ENCODE peak calls at places on chromosome 20, in five cellular contexts. One of them, this sample, is unnamed.

GRCh38 chr20:61185841-61186601 is 66.0 kb upstream of the CDH4 start:
- DNase-seq in substantia nigra: no peak
- DNase-seq in NCI-H460: no peak
- DNase-seq in hypothalamus: no peak
- DNase-seq in GM23248: peak; percentile 81
- DNase-seq in this sample: no peak

GRCh38 chr20:9025643-9026042 is 43.2 kb upstream of the PLCB4 start:
- DNase-seq in substantia nigra: no peak
- DNase-seq in NCI-H460: peak; percentile 20
- DNase-seq in hypothalamus: no peak
- DNase-seq in GM23248: peak; percentile 83
- DNase-seq in this sample: no peak

GRCh38 chr20:17967595-17968365 is 814 bp downstream of the SNX5 start:
- DNase-seq in substantia nigra: no peak
- DNase-seq in NCI-H460: no peak
- DNase-seq in hypothalamus: no peak
- DNase-seq in GM23248: peak; percentile 73
- DNase-seq in this sample: peak; percentile 18

GRCh38 chr20:4261333-4262284 is 246.3 kb upstream of the RNF24 start:
- DNase-seq in substantia nigra: no peak
- DNase-seq in NCI-H460: no peak
- DNase-seq in hypothalamus: no peak
- DNase-seq in GM23248: peak; percentile 69
- DNase-seq in this sample: no peak

GRCh38 chr20:38201356-38201755 is 36.3 kb upstream of the TGM2 start:
- DNase-seq in substantia nigra: no peak
- DNase-seq in NCI-H460: no peak
- DNase-seq in hypothalamus: no peak
- DNase-seq in GM23248: peak; percentile 94
- DNase-seq in this sample: peak; percentile 69

GRCh38 chr20:4763776-4764525 is 42.2 kb downstream of the PRND start:
- DNase-seq in substantia nigra: no peak
- DNase-seq in NCI-H460: no peak
- DNase-seq in hypothalamus: no peak
- DNase-seq in GM23248: no peak
- DNase-seq in this sample: no peak

GRCh38 chr20:14446446-14446845 is 109.0 kb upstream of the FLRT3 start:
- DNase-seq in substantia nigra: no peak
- DNase-seq in NCI-H460: no peak
- DNase-seq in hypothalamus: no peak
- DNase-seq in GM23248: peak; percentile 33
- DNase-seq in this sample: no peak

GRCh38 chr20:40961686-40962640 is 66.7 kb upstream of the TOP1 start:
- DNase-seq in substantia nigra: no peak
- DNase-seq in NCI-H460: no peak
- DNase-seq in hypothalamus: no peak
- DNase-seq in GM23248: peak; percentile 67
- DNase-seq in this sample: no peak

GRCh38 chr20:58020656-58021454 is 207.6 kb downstream of the ANKRD60 start:
- DNase-seq in substantia nigra: no peak
- DNase-seq in NCI-H460: no peak
- DNase-seq in hypothalamus: no peak
- DNase-seq in GM23248: peak; percentile 35
- DNase-seq in this sample: no peak

GRCh38 chr20:48772183-48772976 is 55.4 kb downstream of the PREX1 start:
- DNase-seq in substantia nigra: peak; percentile 26
- DNase-seq in NCI-H460: no peak
- DNase-seq in hypothalamus: no peak
- DNase-seq in GM23248: no peak
- DNase-seq in this sample: no peak

This sample was measured in cardiac muscle cell.